ENCODE peak calls at places on chromosome 12, in six cellular contexts. One of them, this sample, is unnamed.

GRCh38 chr12:77190022-77190421 is 124.7 kb upstream of the E2F7 start:
- DNase-seq in tibial artery: no peak
- DNase-seq in fibroblast of lung: peak; percentile 93
- DNase-seq in left lung: no peak
- DNase-seq in lower lobe of right lung: no peak
- DNase-seq in suprapubic skin: no peak
- DNase-seq in this sample: no peak

GRCh38 chr12:71725011-71725410 is 29.7 kb upstream of the RAB21 start:
- DNase-seq in tibial artery: no peak
- DNase-seq in fibroblast of lung: no peak
- DNase-seq in left lung: no peak
- DNase-seq in lower lobe of right lung: no peak
- DNase-seq in suprapubic skin: no peak
- DNase-seq in this sample: no peak

GRCh38 chr12:128510527-128510926 is 243.6 kb downstream of the TMEM132C start:
- DNase-seq in tibial artery: no peak
- DNase-seq in fibroblast of lung: no peak
- DNase-seq in left lung: no peak
- DNase-seq in lower lobe of right lung: no peak
- DNase-seq in suprapubic skin: no peak
- DNase-seq in this sample: no peak

GRCh38 chr12:1904875-1905274 is 13.6 kb downstream of the CACNA2D4 start:
- DNase-seq in tibial artery: no peak
- DNase-seq in fibroblast of lung: no peak
- DNase-seq in left lung: no peak
- DNase-seq in lower lobe of right lung: no peak
- DNase-seq in suprapubic skin: no peak
- DNase-seq in this sample: no peak

GRCh38 chr12:124217508-124217981 is 77.3 kb upstream of the RFLNA start:
- DNase-seq in tibial artery: no peak
- DNase-seq in fibroblast of lung: peak; percentile 37
- DNase-seq in left lung: no peak
- DNase-seq in lower lobe of right lung: no peak
- DNase-seq in suprapubic skin: no peak
- DNase-seq in this sample: no peak

GRCh38 chr12:72093930-72094329 is 155.3 kb downstream of the TPH2 start:
- DNase-seq in tibial artery: no peak
- DNase-seq in fibroblast of lung: no peak
- DNase-seq in left lung: no peak
- DNase-seq in lower lobe of right lung: no peak
- DNase-seq in suprapubic skin: no peak
- DNase-seq in this sample: no peak

GRCh38 chr12:22437031-22437806 is 102.7 kb upstream of the ST8SIA1 start:
- DNase-seq in tibial artery: no peak
- DNase-seq in fibroblast of lung: peak; percentile 10
- DNase-seq in left lung: no peak
- DNase-seq in lower lobe of right lung: no peak
- DNase-seq in suprapubic skin: no peak
- DNase-seq in this sample: peak; percentile 11

GRCh38 chr12:123031171-123031845 is 50.8 kb downstream of the ARL6IP4 start:
- DNase-seq in tibial artery: no peak
- DNase-seq in fibroblast of lung: no peak
- DNase-seq in left lung: peak; percentile 18
- DNase-seq in lower lobe of right lung: no peak
- DNase-seq in suprapubic skin: no peak
- DNase-seq in this sample: no peak

GRCh38 chr12:113723631-113724030 is 242.5 kb downstream of the RBM19 start:
- DNase-seq in tibial artery: no peak
- DNase-seq in fibroblast of lung: no peak
- DNase-seq in left lung: no peak
- DNase-seq in lower lobe of right lung: no peak
- DNase-seq in suprapubic skin: no peak
- DNase-seq in this sample: no peak

GRCh38 chr12:97235102-97235501 is 227.5 kb upstream of the RMST start:
- DNase-seq in tibial artery: no peak
- DNase-seq in fibroblast of lung: no peak
- DNase-seq in left lung: no peak
- DNase-seq in lower lobe of right lung: no peak
- DNase-seq in suprapubic skin: no peak
- DNase-seq in this sample: no peak

GRCh38 chr12:53306826-53307225 is 7.3 kb downstream of the MYG1 start:
- DNase-seq in tibial artery: no peak
- DNase-seq in fibroblast of lung: no peak
- DNase-seq in left lung: no peak
- DNase-seq in lower lobe of right lung: no peak
- DNase-seq in suprapubic skin: no peak
- DNase-seq in this sample: no peak

GRCh38 chr12:55675671-55676070 is 32.0 kb downstream of the ITGA7 start:
- DNase-seq in tibial artery: no peak
- DNase-seq in fibroblast of lung: no peak
- DNase-seq in left lung: no peak
- DNase-seq in lower lobe of right lung: no peak
- DNase-seq in suprapubic skin: no peak
- DNase-seq in this sample: no peak

GRCh38 chr12:101019193-101019592 is 190.8 kb downstream of the SLC5A8 start:
- DNase-seq in tibial artery: no peak
- DNase-seq in fibroblast of lung: no peak
- DNase-seq in left lung: no peak
- DNase-seq in lower lobe of right lung: no peak
- DNase-seq in suprapubic skin: no peak
- DNase-seq in this sample: no peak
- TF ChIP-seq CTCF in tibial artery: no peak
- TF ChIP-seq CTCF in fibroblast of lung: no peak
- TF ChIP-seq CTCF in left lung: no peak
- TF ChIP-seq CTCF in lower lobe of right lung: no peak
- TF ChIP-seq CTCF in suprapubic skin: no peak
- TF ChIP-seq CTCF in this sample: no peak

DNA sequence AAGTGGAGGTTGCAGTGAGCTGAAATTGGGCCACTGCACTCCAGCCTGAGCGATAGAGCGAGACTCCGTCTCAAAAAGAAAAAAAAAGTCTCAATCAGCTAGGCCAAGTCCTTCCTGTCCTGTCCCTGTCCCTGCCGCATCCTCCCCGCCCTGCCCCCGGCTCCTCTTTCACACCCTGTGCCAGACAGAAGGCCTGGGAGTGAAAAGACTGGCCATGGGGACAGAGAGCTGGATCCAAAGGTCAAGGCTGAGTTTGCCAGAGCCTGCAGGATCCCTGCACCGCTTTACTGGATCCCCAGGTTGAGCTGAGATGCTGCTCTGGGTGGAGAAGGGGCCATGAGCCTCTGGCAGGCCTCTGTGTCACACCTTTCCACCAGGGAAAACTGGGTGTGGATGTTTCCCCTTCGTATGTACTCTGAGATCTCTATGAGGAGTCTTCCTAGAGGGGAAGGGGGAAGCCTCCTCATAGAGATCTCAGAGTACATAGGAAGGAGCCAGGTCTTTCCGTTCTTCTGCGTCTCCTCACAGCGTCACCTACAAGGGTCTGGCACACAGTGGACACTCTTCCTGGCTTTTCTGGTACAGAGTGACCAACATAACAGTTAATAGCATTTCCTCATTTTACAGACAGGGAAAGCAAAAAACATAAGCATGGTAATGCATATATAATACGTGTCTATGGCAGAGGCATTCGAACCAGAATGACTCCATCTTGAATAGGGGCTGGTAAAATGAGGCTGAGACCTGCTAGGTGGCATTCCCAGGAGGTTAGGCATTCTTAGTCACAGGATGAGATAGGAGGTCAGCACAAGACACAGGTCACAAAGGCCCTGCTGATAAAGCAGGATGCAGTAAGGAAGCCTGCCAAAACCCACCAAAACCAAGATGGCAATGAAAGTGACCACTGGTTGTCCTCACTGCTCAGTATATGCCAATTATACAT is 35.1 kb downstream of the NINJ2 start:
- DNase-seq in tibial artery: no peak
- DNase-seq in fibroblast of lung: no peak
- DNase-seq in left lung: no peak
- DNase-seq in lower lobe of right lung: no peak
- DNase-seq in suprapubic skin: no peak
- DNase-seq in this sample: no peak
- H3K4me1 ChIP-seq in tibial artery: peaks cover 18% of the 10 kb centered on the region
- H3K4me1 ChIP-seq in fibroblast of lung: peaks cover 3% of the 10 kb centered on the region
- H3K4me1 ChIP-seq in left lung: peaks cover 2% of the 10 kb centered on the region
- H3K4me1 ChIP-seq in lower lobe of right lung: peaks cover 43% of the 10 kb centered on the region
- H3K4me1 ChIP-seq in suprapubic skin: peaks cover 50% of the 10 kb centered on the region
- H3K4me1 ChIP-seq in this sample: peaks cover 46% of the 10 kb centered on the region

GRCh38 chr12:98883231-98883630 is 238.1 kb downstream of the APAF1 start:
- DNase-seq in tibial artery: no peak
- DNase-seq in fibroblast of lung: no peak
- DNase-seq in left lung: no peak
- DNase-seq in lower lobe of right lung: no peak
- DNase-seq in suprapubic skin: no peak
- DNase-seq in this sample: no peak
- H3K27ac ChIP-seq in tibial artery: no peak overlapping the region
- H3K27ac ChIP-seq in fibroblast of lung: no peak overlapping the region
- H3K27ac ChIP-seq in left lung: no peak overlapping the region
- H3K27ac ChIP-seq in lower lobe of right lung: no peak overlapping the region
- H3K27ac ChIP-seq in suprapubic skin: no peak overlapping the region
- H3K27ac ChIP-seq in this sample: no peak overlapping the region

DNA sequence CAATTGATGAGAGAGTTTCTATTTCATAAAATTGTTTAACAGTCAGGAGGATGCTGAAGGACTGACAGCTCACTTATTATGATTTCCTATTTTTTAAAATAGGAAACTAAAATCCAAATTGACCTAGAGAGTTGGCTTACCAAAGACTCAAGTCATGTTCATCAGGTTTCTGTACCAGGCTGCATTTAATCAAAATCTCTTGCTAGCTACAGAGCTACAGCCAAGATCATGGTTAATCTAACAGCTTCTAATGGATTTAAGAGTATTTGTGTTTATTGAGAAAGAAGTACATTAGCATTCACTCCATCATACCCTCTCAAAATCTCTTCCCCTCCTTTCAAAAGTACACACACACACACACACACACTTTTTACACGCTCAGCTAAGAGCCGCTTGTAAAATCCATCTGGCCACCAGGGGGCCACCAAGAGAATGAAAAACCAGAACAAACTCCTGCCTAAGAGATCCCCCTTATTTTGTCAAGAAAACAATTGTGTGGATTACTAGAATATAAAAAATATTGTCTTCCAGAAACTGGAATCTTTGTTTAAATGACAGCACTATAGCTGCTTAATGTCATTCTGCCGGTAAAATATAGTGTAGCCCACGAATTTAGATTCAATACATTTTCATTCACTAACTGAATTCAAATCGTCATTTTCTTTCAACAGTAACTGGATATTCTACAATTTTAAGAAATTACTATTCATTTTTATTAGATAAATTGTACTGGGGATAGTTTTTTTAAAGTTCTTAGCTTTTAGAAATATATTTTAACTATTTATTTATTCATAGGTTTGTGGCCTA is 334.0 kb downstream of the BTG1 start:
- DNase-seq in tibial artery: peak; percentile 83
- DNase-seq in fibroblast of lung: peak; percentile 47
- DNase-seq in left lung: peak; percentile 57
- DNase-seq in lower lobe of right lung: peak; percentile 71
- DNase-seq in suprapubic skin: peak; percentile 79
- DNase-seq in this sample: peak; percentile 70
- TF ChIP-seq CTCF in tibial artery: peak; percentile 79
- TF ChIP-seq CTCF in fibroblast of lung: peak; percentile 81
- TF ChIP-seq CTCF in left lung: peak; percentile 75
- TF ChIP-seq CTCF in lower lobe of right lung: peak; percentile 81
- TF ChIP-seq CTCF in suprapubic skin: peak; percentile 69
- TF ChIP-seq CTCF in this sample: peak; percentile 90

DNA sequence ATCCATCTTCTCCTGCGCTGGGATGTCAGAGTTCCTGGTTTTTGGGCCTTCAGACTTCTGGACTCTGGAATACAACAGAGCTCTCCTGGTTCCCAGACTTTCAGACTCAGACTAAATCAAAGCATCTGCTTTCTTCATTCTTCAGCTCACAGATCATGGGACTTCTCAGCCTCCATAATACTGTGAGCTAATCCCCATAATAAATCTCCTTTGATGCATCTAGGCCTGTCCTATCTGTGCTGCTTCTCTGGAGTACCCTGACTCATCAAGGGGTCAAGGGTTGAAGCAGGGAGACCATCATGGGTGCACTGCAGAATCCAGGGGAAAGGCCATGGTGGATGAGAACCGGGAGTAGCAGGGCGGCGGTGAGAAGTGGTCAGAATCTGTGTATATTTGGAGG is 1094.1 kb upstream of the TMEM132C start:
- DNase-seq in tibial artery: no peak
- DNase-seq in fibroblast of lung: no peak
- DNase-seq in left lung: no peak
- DNase-seq in lower lobe of right lung: no peak
- DNase-seq in suprapubic skin: no peak
- DNase-seq in this sample: no peak
- H3K4me1 ChIP-seq in tibial artery: no peaks in the 10 kb centered on the region
- H3K4me1 ChIP-seq in fibroblast of lung: no peaks in the 10 kb centered on the region
- H3K4me1 ChIP-seq in left lung: no peaks in the 10 kb centered on the region
- H3K4me1 ChIP-seq in lower lobe of right lung: no peaks in the 10 kb centered on the region
- H3K4me1 ChIP-seq in suprapubic skin: no peaks in the 10 kb centered on the region
- H3K4me1 ChIP-seq in this sample: no peaks in the 10 kb centered on the region

GRCh38 chr12:64610660-64611429 is 550 bp downstream of the RASSF3 start:
- DNase-seq in tibial artery: peak; percentile 47
- DNase-seq in fibroblast of lung: peak; percentile 57
- DNase-seq in left lung: peak; percentile 72
- DNase-seq in lower lobe of right lung: peak; percentile 83
- DNase-seq in suprapubic skin: peak; percentile 79
- DNase-seq in this sample: peak; percentile 79

GRCh38 chr12:64611430-64612286 is 1.4 kb downstream of the RASSF3 start:
- DNase-seq in tibial artery: peak; percentile 49
- DNase-seq in fibroblast of lung: peak; percentile 29
- DNase-seq in left lung: no peak
- DNase-seq in lower lobe of right lung: peak; percentile 59
- DNase-seq in suprapubic skin: no peak
- DNase-seq in this sample: peak; percentile 37

GRCh38 chr12:64610092-64610659 is at the start of gene RASSF3:
- DNase-seq in tibial artery: peak; percentile 44
- DNase-seq in fibroblast of lung: peak; percentile 71
- DNase-seq in left lung: peak; percentile 86
- DNase-seq in lower lobe of right lung: peak; percentile 87
- DNase-seq in suprapubic skin: peak; percentile 79
- DNase-seq in this sample: peak; percentile 77

GRCh38 chr12:64609543-64610091 is 678 bp upstream of the RASSF3 start:
- DNase-seq in tibial artery: no peak
- DNase-seq in fibroblast of lung: peak; percentile 30
- DNase-seq in left lung: no peak
- DNase-seq in lower lobe of right lung: no peak
- DNase-seq in suprapubic skin: no peak
- DNase-seq in this sample: no peak

GRCh38 chr12:64612843-64613242 is 2.5 kb downstream of the RASSF3 start:
- DNase-seq in tibial artery: no peak
- DNase-seq in fibroblast of lung: no peak
- DNase-seq in left lung: no peak
- DNase-seq in lower lobe of right lung: no peak
- DNase-seq in suprapubic skin: no peak
- DNase-seq in this sample: no peak
- H3K27ac ChIP-seq in tibial artery: peak overlapping the region; percentile 94
- H3K27ac ChIP-seq in fibroblast of lung: no peak overlapping the region
- H3K27ac ChIP-seq in left lung: no peak overlapping the region
- H3K27ac ChIP-seq in lower lobe of right lung: no peak overlapping the region
- H3K27ac ChIP-seq in suprapubic skin: no peak overlapping the region
- H3K27ac ChIP-seq in this sample: peak overlapping the region; percentile 87